ENCODE peak calls at places on chromosomes 2 and 18, in eight cellular contexts. Z, N, R, B, S, L, U and K are unnamed samples. For H3K4me1, the result is how much of the 10 kb centered on the place peaks cover.

GRCh38 chr2:218069606-218070300 is 700 bp downstream of the RUFY4 start:
- DNase-seq in L (no peak), U (no peak), S (no peak), B (no peak), N (no peak), R (no peak), Z (no peak), K (no peak)

GRCh38 chr2:229429529-229430067 is 158.5 kb upstream of the PID1 start:
- DNase-seq in B (no peak), R (no peak), L (no peak), S (no peak), U (no peak), N (no peak), Z (no peak), K (no peak)

GRCh38 chr2:95075440-95075885 is 46.1 kb downstream of the MRPS5 start:
- DNase-seq in S (no peak), Z (no peak), L (no peak), N (no peak), U (no peak), B (no peak), R (no peak), K (no peak)

GRCh38 chr2:149885468-149885867 is 297.9 kb upstream of the MMADHC start:
- DNase-seq in Z (no peak), B (no peak), U (no peak), S (no peak), L (no peak), N (no peak), R (no peak), K (no peak)

GRCh38 chr2:173230181-173230580 is 124.5 kb upstream of the CDCA7 start:
- DNase-seq in S (no peak), U (no peak), R (no peak), L (no peak), N (no peak), Z (no peak), B (no peak), K (no peak)

GRCh38 chr2:179177694-179178093 is 86.9 kb downstream of the SESTD1 start:
- DNase-seq in L (no peak), B (no peak), U (no peak), Z (no peak), R (no peak), N (no peak), S (no peak), K (no peak)

GRCh38 chr2:207330912-207331311 is 165.2 kb upstream of the KLF7 start:
- DNase-seq in S (peak), B (no peak), Z (no peak), L (no peak), U (peak), N (no peak), R (no peak), K (peak)

GRCh38 chr2:165371356-165371755 is 98.1 kb upstream of the CSRNP3 start:
- DNase-seq in L (no peak), N (no peak), B (no peak), R (no peak), S (no peak), Z (no peak), U (peak), K (no peak)

GRCh38 chr2:105127288-105127915 is 89.5 kb downstream of the MRPS9 start:
- DNase-seq in R (no peak), N (no peak), S (no peak), B (no peak), U (no peak), Z (no peak), L (no peak), K (no peak)

GRCh38 chr2:30422437-30422805 is 24.6 kb upstream of the LCLAT1 start:
- DNase-seq in U (peak), R (peak), B (no peak), Z (no peak), N (no peak), L (peak), S (peak), K (peak)

GRCh38 chr18:6881034-6881800 is 151.7 kb downstream of the ARHGAP28 start:
- DNase-seq in U (no peak), Z (no peak), S (peak), R (no peak), N (no peak), L (no peak), B (no peak), K (peak)

GRCh38 chr2:165083326-165083725 is 120.5 kb downstream of the SCN3A start:
- DNase-seq in N (no peak), L (no peak), U (no peak), Z (no peak), B (no peak), S (no peak), R (no peak), K (no peak)

GRCh38 chr2:173196080-173196479 is 120.4 kb downstream of the MAP3K20 start:
- DNase-seq in L (no peak), Z (no peak), R (no peak), U (no peak), B (no peak), N (no peak), S (no peak), K (no peak)

GRCh38 chr2:66957198-66957597 is 439.9 kb upstream of the ETAA1 start:
- DNase-seq in U (no peak), R (no peak), S (peak), Z (no peak), L (no peak), N (no peak), B (no peak), K (no peak)

GRCh38 chr2:3476386-3477033 is 42.8 kb downstream of the ADI1 start:
- DNase-seq in S (no peak), L (no peak), U (no peak), N (no peak), Z (no peak), B (no peak), R (no peak), K (no peak)

GRCh38 chr2:31606511-31606910 is 25.8 kb upstream of the SRD5A2 start:
- DNase-seq in Z (no peak), L (no peak), S (no peak), U (no peak), N (no peak), R (no peak), B (no peak), K (no peak)

GRCh38 chr2:72414108-72414507 is 266.4 kb upstream of the CYP26B1 start:
- DNase-seq in L (no peak), Z (no peak), B (no peak), N (no peak), R (no peak), S (no peak), U (no peak), K (no peak)

GRCh38 chr18:48819276-48819675 is 131.5 kb downstream of the SMAD7 start:
- DNase-seq in L (peak), N (no peak), U (peak), R (peak), B (peak), Z (no peak), S (no peak), K (peak)

GRCh38 chr2:205848601-205849000 is 166.3 kb downstream of the NRP2 start:
- DNase-seq in N (no peak), B (no peak), S (peak), L (no peak), R (no peak), Z (no peak), U (no peak), K (no peak)

GRCh38 chr2:119431155-119431975 is at the start of gene TMEM37:
- DNase-seq in Z (peak), S (peak), U (peak), R (peak), B (peak), L (peak), N (peak), K (no peak)

GRCh38 chr2:45964226-45964841 is 312.9 kb downstream of the PRKCE start:
- DNase-seq in U (peak), R (peak), L (peak), S (peak), Z (no peak), B (peak), N (peak), K (peak)

GRCh38 chr18:28412521-28412920 is 235.6 kb upstream of the CDH2 start:
- DNase-seq in L (no peak), S (no peak), U (no peak), Z (no peak), N (no peak), B (no peak), R (no peak), K (no peak)

GRCh38 chr2:98438190-98439133 is 6.2 kb upstream of the INPP4A start:
- DNase-seq in U (no peak), L (no peak), N (no peak), R (no peak), B (no peak), S (no peak), Z (no peak), K (no peak)

GRCh38 chr2:3447789-3448317 is 68.4 kb downstream of the TRAPPC12 start:
- DNase-seq in S (peak), L (no peak), U (no peak), N (no peak), B (no peak), Z (no peak), R (no peak), K (no peak)

GRCh38 chr2:203685081-203685621 is 21.3 kb upstream of the CD28 start:
- DNase-seq in R (no peak), L (no peak), U (no peak), N (no peak), S (peak), B (no peak), Z (no peak), K (no peak)

GRCh38 chr2:111694690-111695089 is 189.3 kb downstream of the ANAPC1 start:
- DNase-seq in S (peak), N (no peak), B (peak), R (no peak), U (no peak), L (no peak), Z (no peak), K (no peak)

GRCh38 chr18:21682276-21683051 is 22.1 kb downstream of the ABHD3 start:
- DNase-seq in S (peak), L (no peak), N (no peak), U (no peak), R (no peak), B (no peak), Z (no peak), K (no peak)

GRCh38 chr2:45938649-45939511 is 287.4 kb downstream of the PRKCE start:
- DNase-seq in N (peak), S (peak), B (peak), U (peak), L (peak), R (peak), Z (no peak), K (peak)

GRCh38 chr2:5391361-5391760 is 300.8 kb upstream of the SOX11 start:
- DNase-seq in R (no peak), S (no peak), B (no peak), Z (no peak), L (no peak), N (no peak), U (no peak), K (no peak)

GRCh38 chr2:182167882-182168281 is 182.2 kb downstream of the PPP1R1C start:
- DNase-seq in Z (no peak), U (no peak), L (no peak), R (no peak), S (no peak), N (no peak), B (no peak), K (no peak)

GRCh38 chr2:187150667-187151066 is 297.4 kb downstream of the CALCRL start:
- DNase-seq in N (no peak), U (no peak), B (no peak), L (no peak), S (peak), Z (no peak), R (no peak), K (no peak)

GRCh38 chr2:26530141-26530540 is 52.2 kb upstream of the OTOF start:
- DNase-seq in U (no peak), S (no peak), N (no peak), R (no peak), L (no peak), B (peak), Z (no peak), K (peak)

GRCh38 chr2:16102287-16102975 is 162.1 kb downstream of the MYCN start:
- DNase-seq in N (no peak), U (no peak), S (no peak), B (no peak), Z (no peak), R (no peak), L (no peak), K (no peak)

GRCh38 chr2:75195076-75195691 is 4.1 kb downstream of the TACR1 start:
- DNase-seq in U (no peak), R (no peak), B (no peak), L (no peak), S (no peak), N (no peak), Z (no peak), K (no peak)
- H3K4me1 ChIP-seq in U (under half), R (under half), B (under half), L (under half), S (under half), N (under half), Z (under half), K (under half)

DNA sequence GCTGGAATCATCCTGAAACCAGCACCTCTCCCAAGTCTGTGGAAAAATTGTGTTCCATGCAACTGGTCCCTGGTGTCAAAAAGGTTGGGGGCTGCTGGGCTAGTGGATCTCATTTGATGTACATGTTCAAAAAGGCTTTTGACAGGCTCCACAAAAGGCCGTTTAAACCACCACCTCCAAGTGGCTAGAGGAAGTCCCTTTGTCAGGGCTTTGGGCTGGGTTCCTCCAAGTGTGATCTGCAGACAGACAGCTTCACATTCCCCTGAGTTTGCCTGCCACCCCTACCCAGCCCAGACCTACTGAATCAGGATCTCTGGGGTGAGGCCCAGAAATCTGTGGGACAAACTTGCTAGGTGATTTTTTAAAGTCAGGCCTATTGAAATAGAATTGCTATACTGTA is 84.7 kb downstream of the TGFA start:
- DNase-seq in B (no peak), N (no peak), L (no peak), Z (no peak), U (no peak), S (no peak), R (no peak), K (no peak)
- H3K4me1 ChIP-seq in B (under half), N (under half), L (under half), Z (under half), U (under half), S (half or more), R (under half), K (under half)

DNA sequence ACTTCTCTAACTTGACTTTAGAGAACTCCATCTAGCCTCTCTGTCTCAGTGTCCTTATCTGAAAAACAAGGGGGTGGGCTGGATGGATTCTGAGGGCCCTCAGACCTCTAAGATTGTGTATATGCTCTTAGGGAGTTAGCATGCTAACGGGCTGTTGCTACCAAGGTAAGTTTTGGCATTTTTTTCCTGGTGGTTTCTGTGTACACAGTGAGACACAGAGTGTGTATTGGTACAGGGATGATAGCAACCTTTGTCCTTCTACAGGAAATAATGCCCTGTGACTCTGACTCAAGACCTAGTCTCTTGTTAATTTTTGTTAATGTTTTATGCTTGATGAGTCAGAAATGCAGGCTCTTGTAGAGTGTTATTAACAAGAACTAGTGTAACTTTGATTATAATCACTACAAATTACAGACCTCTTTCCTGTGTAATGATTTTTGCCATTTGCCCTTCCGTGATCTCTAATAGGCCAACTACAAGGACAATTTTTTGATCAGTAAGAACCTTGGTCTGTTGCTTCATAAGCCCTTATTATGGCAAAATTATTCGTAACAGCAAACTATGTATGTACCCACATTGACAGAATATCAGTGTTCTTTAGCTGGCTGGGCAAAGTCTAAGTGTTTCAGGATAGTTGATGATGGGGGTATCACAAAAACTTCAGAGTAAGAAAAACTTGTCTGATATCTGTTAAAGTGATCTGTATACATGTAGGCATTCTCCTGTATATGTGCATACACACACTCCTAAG is 89.7 kb downstream of the SPTBN1 start:
- DNase-seq in R (no peak), U (no peak), Z (no peak), S (peak), L (no peak), B (no peak), N (no peak), K (no peak)
- H3K4me1 ChIP-seq in R (half or more), U (half or more), Z (under half), S (under half), L (under half), B (under half), N (under half), K (under half)

GRCh38 chr2:201275069-201275468 is 14.7 kb downstream of the CASP8 start:
- DNase-seq in S (no peak), B (no peak), Z (no peak), U (no peak), R (no peak), N (no peak), L (no peak), K (no peak)
- H3K4me1 ChIP-seq in S (under half), B (under half), Z (under half), U (under half), R (under half), N (under half), L (under half), K (under half)

GRCh38 chr2:238869293-238870124 is 21.6 kb downstream of the TWIST2 start:
- DNase-seq in S (peak), U (no peak), R (no peak), B (no peak), Z (no peak), N (no peak), L (no peak), K (peak)

GRCh38 chr2:238866656-238867277 is 18.9 kb downstream of the TWIST2 start:
- DNase-seq in Z (no peak), N (no peak), R (no peak), S (no peak), L (no peak), B (no peak), U (no peak), K (peak)

GRCh38 chr2:238865744-238866355 is 18.0 kb downstream of the TWIST2 start:
- DNase-seq in N (no peak), L (no peak), B (no peak), U (peak), Z (no peak), R (no peak), S (no peak), K (peak)

GRCh38 chr2:238868067-238868524 is 20.2 kb downstream of the TWIST2 start:
- DNase-seq in L (no peak), U (no peak), R (no peak), S (peak), N (no peak), B (peak), Z (no peak), K (peak)

DNA sequence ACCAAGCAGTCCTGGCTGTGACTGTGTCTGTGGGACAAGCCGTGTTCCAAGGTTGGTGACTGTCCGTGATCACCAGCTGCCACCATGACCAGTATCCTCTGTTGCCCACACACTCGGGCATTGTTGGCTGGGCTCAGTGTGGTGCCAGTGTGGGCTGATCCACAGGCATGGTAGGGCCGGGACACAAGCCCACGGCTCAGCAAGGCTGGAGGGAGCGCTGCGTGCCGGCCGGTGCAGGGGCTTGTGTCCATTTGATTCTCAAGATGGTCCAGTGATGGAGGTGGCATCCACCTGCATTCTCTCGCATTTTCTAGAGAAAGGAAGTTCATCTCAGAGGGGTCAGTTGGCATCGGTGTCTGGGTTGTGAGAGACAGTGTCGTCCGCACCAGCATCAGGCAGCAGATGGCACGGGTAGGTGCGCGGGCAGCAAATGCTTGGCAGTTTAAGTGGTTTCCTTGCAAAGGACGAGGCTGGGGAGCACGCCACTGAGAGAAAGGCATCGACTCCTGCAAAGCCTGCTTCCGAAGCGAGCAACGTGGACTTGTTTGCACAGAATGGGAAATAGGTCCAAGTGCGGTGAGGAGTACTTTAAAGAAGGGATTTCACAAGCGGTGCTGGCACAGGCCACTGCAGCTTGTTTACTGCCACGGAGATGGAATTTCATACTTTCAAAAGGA is 20.9 kb downstream of the TWIST2 start:
- DNase-seq in U (peak), B (peak), N (no peak), L (peak), S (peak), Z (no peak), R (peak), K (peak)
- H3K4me1 ChIP-seq in U (under half), B (half or more), N (under half), L (under half), S (under half), Z (under half), R (under half), K (under half)

DNA sequence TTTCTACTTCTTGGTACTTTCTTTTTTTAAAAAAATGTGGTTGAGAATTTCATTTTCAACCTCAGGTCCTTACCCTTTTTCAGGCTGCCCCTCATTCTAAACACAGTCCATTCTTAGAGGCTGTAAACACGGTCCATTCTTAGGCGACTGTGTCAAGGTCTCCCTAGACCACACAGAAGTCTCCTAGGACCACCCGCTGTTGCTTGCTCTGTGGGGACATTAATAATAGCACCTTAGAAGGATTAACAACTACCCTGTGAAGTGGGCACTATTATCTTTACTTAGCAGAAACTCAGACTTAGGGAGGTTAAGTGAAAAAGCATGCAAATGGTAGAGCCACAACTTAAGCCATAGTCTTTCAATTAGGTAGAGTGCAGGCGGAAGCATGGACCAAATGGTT is 91.7 kb downstream of the RBMS1 start:
- DNase-seq in U (no peak), R (no peak), L (no peak), Z (no peak), B (no peak), N (no peak), S (no peak), K (no peak)
- H3K4me1 ChIP-seq in U (half or more), R (under half), L (under half), Z (under half), B (half or more), N (under half), S (under half), K (half or more)

GRCh38 chr2:43107679-43108078 is 118.7 kb downstream of the ZFP36L2 start:
- DNase-seq in R (no peak), U (peak), S (no peak), Z (no peak), L (no peak), N (no peak), B (peak), K (no peak)
- H3K4me1 ChIP-seq in R (under half), U (under half), S (under half), Z (under half), L (under half), N (under half), B (half or more), K (half or more)